ENCODE peak calls at places on chromosomes 11 and 22, in four cellular contexts. K is HCT116, C is K562, S is HepG2. I is an unnamed sample.

GRCh38 chr22:24289138-24289537 is 18.5 kb downstream of the SPECC1L start:
- DNase-seq in K (no peak), C (no peak), S (no peak), I (no peak)

GRCh38 chr11:116537736-116538135 is 235.1 kb downstream of the BUD13 start:
- DNase-seq in K (no peak), C (no peak), S (no peak), I (no peak)

GRCh38 chr11:37712246-37712645 is 1114.2 kb upstream of the RAG2 start:
- DNase-seq in K (no peak), C (no peak), S (no peak), I (no peak)

GRCh38 chr11:115256326-115257197 is 247.7 kb downstream of the CADM1 start:
- DNase-seq in K (no peak), C (no peak), S (no peak), I (no peak)

GRCh38 chr11:37788141-37788877 is 1190.3 kb upstream of the RAG2 start:
- DNase-seq in K (no peak), C (no peak), S (no peak), I (no peak)

GRCh38 chr11:15073361-15074205 is at the start of gene CALCB:
- DNase-seq in K (no peak), C (no peak), S (no peak), I (no peak)

GRCh38 chr11:62880231-62880802 is 379 bp upstream of the SLC3A2 start:
- DNase-seq in K (no peak), C (peak), S (no peak), I (no peak)

GRCh38 chr11:20592741-20593140 is 6.7 kb upstream of the SLC6A5 start:
- DNase-seq in K (no peak), C (no peak), S (no peak), I (no peak)

GRCh38 chr22:40009231-40009769 is 14.5 kb downstream of the FAM83F start:
- DNase-seq in K (no peak), C (peak), S (no peak), I (no peak)

GRCh38 chr11:77446911-77447629 is 26.8 kb downstream of the PAK1 start:
- DNase-seq in K (no peak), C (no peak), S (peak), I (no peak)

GRCh38 chr11:30351061-30351460 is 28.2 kb downstream of the ARL14EP start:
- DNase-seq in K (no peak), C (no peak), S (no peak), I (no peak)

GRCh38 chr11:9362393-9362863 is 22.0 kb upstream of the IPO7 start:
- DNase-seq in K (no peak), C (peak), S (peak), I (no peak)

GRCh38 chr11:10303558-10304363 is 1.1 kb upstream of the ADM start:
- DNase-seq in K (no peak), C (peak), S (peak), I (no peak)

GRCh38 chr11:6523253-6523652 is 26.2 kb downstream of the DNHD1 start:
- DNase-seq in K (peak), C (no peak), S (no peak), I (peak)

GRCh38 chr22:49613108-49613507 is 214.6 kb downstream of the BRD1 start:
- DNase-seq in K (no peak), C (no peak), S (no peak), I (no peak)

GRCh38 chr11:116112031-116112935 is 608.1 kb upstream of the CADM1 start:
- DNase-seq in K (no peak), C (no peak), S (no peak), I (no peak)

GRCh38 chr22:19678949-19679348 is 35.4 kb upstream of the SEPTIN5 start:
- DNase-seq in K (no peak), C (peak), S (no peak), I (no peak)

GRCh38 chr11:14012836-14013235 is 50.3 kb downstream of the SPON1 start:
- DNase-seq in K (no peak), C (no peak), S (no peak), I (no peak)

GRCh38 chr22:37804886-37805857 is 2.6 kb upstream of the GCAT start:
- DNase-seq in K (peak), C (no peak), S (peak), I (no peak)

GRCh38 chr11:5280582-5281102 is 10.9 kb upstream of the HBE1 start:
- DNase-seq in K (peak), C (peak), S (peak), I (peak)

GRCh38 chr22:20427945-20428417 is 9.6 kb downstream of the SCARF2 start:
- DNase-seq in K (no peak), C (no peak), S (no peak), I (no peak)

GRCh38 chr11:17954395-17955252 is 58.2 kb downstream of the SERGEF start:
- DNase-seq in K (no peak), C (no peak), S (no peak), I (no peak)

GRCh38 chr11:124693142-124693541 is 19.4 kb downstream of the SPA17 start:
- DNase-seq in K (no peak), C (no peak), S (no peak), I (no peak)

GRCh38 chr11:34904421-34904950 is 11.7 kb downstream of the APIP start:
- DNase-seq in K (no peak), C (no peak), S (no peak), I (no peak)

GRCh38 chr11:61164610-61165424 is 3.6 kb upstream of the VPS37C start:
- DNase-seq in K (no peak), C (no peak), S (no peak), I (no peak)

GRCh38 chr11:103358251-103358650 is 249.0 kb downstream of the DYNC2H1 start:
- DNase-seq in K (no peak), C (no peak), S (no peak), I (no peak)

GRCh38 chr11:86403458-86403857 is 28.8 kb downstream of the CCDC81 start:
- DNase-seq in K (no peak), C (no peak), S (no peak), I (no peak)

GRCh38 chr22:19109198-19110063 is 12.8 kb downstream of the DGCR2 start:
- DNase-seq in K (no peak), C (peak), S (peak), I (no peak)

GRCh38 chr11:117544431-117544830 is 216.8 kb downstream of the CEP164 start:
- DNase-seq in K (no peak), C (no peak), S (no peak), I (no peak)

GRCh38 chr11:1872267-1872985 is 19.3 kb downstream of the PRR33 start:
- DNase-seq in K (no peak), C (no peak), S (no peak), I (no peak)

GRCh38 chr11:120137611-120138521 is at the start of gene TRIM29:
- DNase-seq in K (no peak), C (no peak), S (no peak), I (no peak)
- TF ChIP-seq TCF7L2 in K (no peak), C (no peak), S (no peak), I (no peak)

GRCh38 chr11:71410363-71410966 is 37.7 kb downstream of the DHCR7 start:
- DNase-seq in K (no peak), C (no peak), S (no peak), I (no peak)

GRCh38 chr11:71408826-71409225 is 39.4 kb downstream of the DHCR7 start:
- DNase-seq in K (no peak), C (no peak), S (no peak), I (no peak)

GRCh38 chr11:71418643-71419042 is 29.6 kb downstream of the DHCR7 start:
- DNase-seq in K (no peak), C (no peak), S (no peak), I (no peak)

GRCh38 chr11:71414645-71415044 is 33.5 kb downstream of the DHCR7 start:
- DNase-seq in K (no peak), C (no peak), S (no peak), I (no peak)
- TF ChIP-seq TCF7L2 in K (no peak), C (no peak), S (no peak), I (no peak)

GRCh38 chr11:130129922-130130321 is 29.7 kb upstream of the ST14 start:
- DNase-seq in K (no peak), C (no peak), S (peak), I (no peak)

GRCh38 chr11:130128626-130129025 is 31.0 kb upstream of the ST14 start:
- DNase-seq in K (no peak), C (no peak), S (no peak), I (no peak)

GRCh38 chr11:130136107-130136506 is 23.5 kb upstream of the ST14 start:
- DNase-seq in K (no peak), C (no peak), S (no peak), I (no peak)

GRCh38 chr11:130133716-130134115 is 25.9 kb upstream of the ST14 start:
- DNase-seq in K (no peak), C (no peak), S (no peak), I (no peak)

DNA sequence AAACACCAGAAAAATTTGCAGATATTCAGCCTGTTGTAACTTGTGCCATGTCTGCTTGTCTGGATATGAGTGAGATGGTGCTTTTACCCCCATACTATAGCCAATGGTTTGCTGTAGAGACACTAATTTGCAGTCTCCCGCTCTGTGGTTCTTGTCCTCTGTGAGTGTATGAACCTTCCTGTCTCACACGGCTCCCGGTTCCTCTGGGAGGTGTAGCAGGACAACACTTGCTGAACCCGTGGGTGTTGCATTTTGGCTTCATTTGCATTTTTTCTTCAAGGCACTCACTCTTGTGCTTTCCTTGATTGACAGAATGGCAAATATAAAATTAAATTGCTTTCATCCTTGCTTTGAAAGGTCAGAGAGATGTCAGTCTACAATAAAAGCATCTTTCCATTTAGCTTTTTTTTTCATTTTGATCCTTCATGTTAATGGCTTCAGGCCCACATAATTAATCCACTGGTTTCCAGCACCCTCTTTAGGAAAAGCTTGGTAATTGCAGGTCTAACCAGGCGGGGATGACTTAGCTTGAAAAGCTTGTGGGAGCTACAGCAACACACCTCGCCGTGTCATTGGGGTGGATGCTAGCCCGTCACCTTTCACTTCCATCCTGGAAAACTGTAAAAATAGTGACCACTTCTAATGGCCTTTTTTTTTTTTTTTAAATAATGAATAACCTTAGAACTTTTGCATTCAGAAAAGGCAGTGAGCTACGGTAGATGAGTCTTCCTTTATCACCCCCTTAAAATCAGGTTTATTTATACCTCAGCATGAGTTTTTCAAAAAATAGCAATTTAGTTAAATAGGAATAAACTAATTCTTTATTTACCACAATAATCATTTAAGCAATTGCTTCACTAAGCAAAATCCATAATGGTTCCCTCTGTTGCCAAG is 27.4 kb upstream of the ST14 start:
- DNase-seq in K (peak), C (peak), S (peak), I (peak)
- TF ChIP-seq TCF7L2 in K (no peak), C (no peak), S (no peak), I (no peak)

GRCh38 chr11:127629200-127629599 is 628.6 kb upstream of the KIRREL3 start:
- DNase-seq in K (no peak), C (no peak), S (no peak), I (no peak)

GRCh38 chr11:127624455-127624854 is 623.9 kb upstream of the KIRREL3 start:
- DNase-seq in K (no peak), C (no peak), S (no peak), I (no peak)

GRCh38 chr11:127625402-127625801 is 624.8 kb upstream of the KIRREL3 start:
- DNase-seq in K (no peak), C (no peak), S (no peak), I (no peak)

GRCh38 chr11:127628463-127628785 is 627.9 kb upstream of the KIRREL3 start:
- DNase-seq in K (no peak), C (no peak), S (no peak), I (no peak)

GRCh38 chr11:127627629-127628462 is 627.3 kb upstream of the KIRREL3 start:
- DNase-seq in K (no peak), C (no peak), S (no peak), I (no peak)
- TF ChIP-seq TCF7L2 in K (no peak), C (no peak), S (no peak), I (no peak)

GRCh38 chr11:69280994-69281393 is 13.0 kb upstream of the MYEOV start:
- DNase-seq in K (peak), C (no peak), S (no peak), I (no peak)
- TF ChIP-seq TCF7L2 in K (no peak), C (no peak), S (no peak), I (no peak)

DNA sequence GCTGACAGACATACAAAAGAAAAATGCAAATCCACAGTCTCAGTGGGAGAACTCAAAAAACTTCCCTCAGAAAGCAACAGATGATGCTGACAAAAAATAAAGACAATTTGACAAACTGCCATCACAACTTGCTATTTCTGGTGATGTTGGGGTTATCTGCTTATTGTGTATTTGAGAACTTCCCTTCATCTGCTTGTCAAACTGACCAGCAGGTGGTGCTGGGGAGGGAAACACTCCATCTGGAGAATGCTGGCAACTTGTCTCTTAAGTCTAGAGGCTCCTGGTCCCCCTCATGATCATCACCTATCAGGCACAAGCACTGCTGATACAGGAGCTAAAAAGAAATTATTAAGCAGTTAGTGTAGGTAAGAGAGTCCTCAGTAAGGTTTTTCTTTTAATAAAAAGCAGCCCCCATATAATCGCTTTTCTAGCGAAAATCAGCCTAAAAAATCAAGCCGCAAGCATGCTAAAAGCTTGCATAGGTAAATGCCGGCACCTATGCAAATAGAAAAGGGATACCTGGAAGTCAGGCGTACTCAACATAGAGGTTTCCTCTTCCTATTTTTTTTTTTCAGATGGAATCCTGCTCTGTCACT is 9.8 kb upstream of the FAM111B start:
- DNase-seq in K (peak), C (peak), S (peak), I (no peak)
- TF ChIP-seq TCF7L2 in K (no peak), C (no peak), S (no peak), I (no peak)

DNA sequence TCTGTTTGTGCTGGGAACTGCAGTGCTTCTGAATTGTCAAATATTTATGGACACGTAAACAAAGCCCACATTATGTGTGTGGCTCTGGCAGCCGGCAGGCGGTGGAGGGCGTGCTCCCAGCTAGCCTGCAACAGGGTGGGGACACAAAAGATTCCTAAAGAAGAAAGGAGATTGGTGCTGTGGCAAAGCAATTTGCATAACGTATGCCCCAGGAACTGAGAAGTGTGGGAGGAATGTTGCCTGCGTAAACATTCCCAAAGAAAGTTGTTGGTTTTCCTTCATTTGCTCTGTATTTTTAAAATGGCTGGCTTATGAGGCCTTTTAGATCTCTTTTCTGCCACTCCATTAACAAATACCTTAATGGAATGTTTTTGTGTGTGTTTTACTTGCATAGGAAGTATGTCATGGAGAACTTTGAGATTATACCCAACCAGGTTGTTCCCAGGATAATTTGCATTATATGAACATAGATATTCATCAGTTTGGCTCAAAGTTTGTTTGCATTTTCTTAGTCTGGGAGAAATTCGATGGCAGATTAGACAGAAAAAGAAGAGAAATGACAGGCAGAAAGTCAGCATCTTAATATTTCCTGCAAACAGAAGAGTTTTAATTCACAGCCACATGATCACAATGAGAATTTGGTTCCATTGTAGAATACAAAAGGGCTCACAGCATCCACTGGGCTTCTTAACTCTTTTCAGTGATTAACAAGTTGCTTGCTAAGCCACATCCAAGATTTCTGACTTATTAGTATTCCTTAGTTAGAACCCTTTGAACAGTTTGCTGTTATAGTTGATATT is 41.8 kb upstream of the DLAT start:
- DNase-seq in K (no peak), C (peak), S (peak), I (no peak)
- TF ChIP-seq TCF7L2 in K (no peak), C (no peak), S (no peak), I (no peak)

DNA sequence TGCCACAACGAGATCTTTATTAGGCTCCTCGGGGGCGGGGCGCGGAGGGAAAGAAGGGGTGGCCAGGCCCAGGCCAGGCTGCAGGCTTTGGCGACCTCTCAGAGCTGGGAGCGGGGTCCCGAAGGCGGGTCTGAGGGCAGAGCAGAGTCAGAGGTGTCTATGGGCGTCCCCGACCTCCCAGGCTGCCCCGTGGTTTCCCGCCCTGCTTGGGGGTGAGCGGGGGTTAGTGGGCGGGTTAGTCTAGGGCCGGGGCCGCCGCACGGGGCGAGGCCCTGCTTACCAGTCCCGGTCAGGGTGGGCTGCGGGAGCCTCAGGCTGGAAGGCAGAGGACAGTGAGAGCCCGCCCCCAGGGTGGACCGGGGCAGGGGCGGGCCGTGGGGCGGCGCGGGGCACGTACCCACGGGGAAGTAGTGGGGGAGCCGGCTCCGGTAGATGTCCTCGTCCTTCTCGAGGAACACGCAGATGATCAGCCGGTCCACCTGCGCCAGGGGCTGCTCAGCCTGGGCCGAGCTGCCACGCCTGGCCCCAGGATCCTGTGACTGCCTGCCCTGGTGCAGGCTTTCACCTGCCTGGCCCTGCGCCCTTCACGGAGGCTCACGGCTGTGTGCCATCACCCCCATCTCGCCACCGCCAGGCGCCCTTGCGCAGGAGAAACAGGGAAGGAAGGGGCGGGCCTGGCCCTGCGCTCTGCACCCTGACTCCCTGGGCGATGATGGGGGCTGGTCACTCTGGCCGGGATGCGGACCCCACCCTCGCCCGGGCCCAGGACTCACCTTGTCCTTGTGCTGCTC is 12.5 kb downstream of the OTUB1 start:
- DNase-seq in K (no peak), C (no peak), S (no peak), I (no peak)
- TF ChIP-seq TCF7L2 in K (no peak), C (no peak), S (no peak), I (no peak)

DNA sequence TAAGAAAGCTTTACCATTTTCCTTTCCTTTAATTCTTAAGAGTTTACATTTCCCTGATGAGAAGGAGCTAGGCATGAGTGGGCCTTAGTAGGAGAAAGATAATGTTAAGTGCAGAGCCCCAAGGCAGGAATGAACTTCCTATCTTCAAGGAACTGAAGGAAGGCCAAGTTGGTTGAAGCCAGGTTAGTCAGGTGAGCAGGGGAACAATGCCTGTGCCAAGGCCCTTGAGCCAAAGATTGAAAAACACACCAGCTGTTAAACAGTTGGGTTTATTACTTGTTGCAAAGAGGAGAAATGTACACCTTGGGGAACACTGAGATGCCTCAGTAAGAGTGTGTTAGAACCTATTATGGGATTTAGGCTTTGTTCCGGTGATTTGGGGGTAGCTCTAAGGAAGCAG is 10.0 kb downstream of the CNTF start:
- DNase-seq in K (no peak), C (no peak), S (no peak), I (no peak)
- TF ChIP-seq TCF7L2 in K (no peak), C (no peak), S (no peak), I (no peak)

I was measured in Panc1.